ENCODE peak calls at places on chromosomes 1 and 21, in seven cellular contexts. V is H1, T is SK-N-SH, L is GM12878, M is GM12892, G is K562, X is HepG2. K is an unnamed sample.

GRCh38 chr1:61825398-61825797 is 83.1 kb downstream of the PATJ start:
- DNase-seq in G (no peak), X (no peak), V (no peak), T (no peak), L (no peak), M (no peak), K (no peak)

GRCh38 chr21:25565272-25566199 is 41.7 kb downstream of the MRPL39 start:
- DNase-seq in V (no peak), T (no peak), M (no peak), G (no peak), X (no peak), L (no peak), K (no peak)

GRCh38 chr1:37076168-37076567 is 41.9 kb upstream of the GRIK3 start:
- DNase-seq in T (no peak), L (no peak), X (no peak), M (no peak), V (no peak), G (no peak), K (no peak)

GRCh38 chr1:64934115-64934880 is 32.1 kb downstream of the JAK1 start:
- DNase-seq in V (no peak), T (no peak), X (peak; percentile 61), L (no peak), M (no peak), G (no peak), K (no peak)

GRCh38 chr1:1862905-1863547 is 27.9 kb downstream of the GNB1 start:
- DNase-seq in G (no peak), V (no peak), T (no peak), M (no peak), X (no peak), L (no peak), K (no peak)

GRCh38 chr1:46687095-46687659 is 15.5 kb downstream of the TEX38 start:
- DNase-seq in T (no peak), X (no peak), G (no peak), L (no peak), V (no peak), M (no peak), K (no peak)

GRCh38 chr1:225462714-225463574 is 35.1 kb upstream of the LBR start:
- DNase-seq in X (no peak), G (no peak), T (peak; percentile 66), M (no peak), V (no peak), L (no peak), K (no peak)

GRCh38 chr1:168907053-168907452 is 178.0 kb upstream of the DPT start:
- DNase-seq in M (no peak), T (no peak), V (no peak), L (no peak), X (peak; percentile 73), G (no peak), K (no peak)

GRCh38 chr1:68197891-68198290 is 34.4 kb downstream of the WLS start:
- DNase-seq in M (no peak), V (no peak), G (no peak), X (peak; percentile 57), L (no peak), T (no peak), K (no peak)

GRCh38 chr1:17460265-17460664 is 20.8 kb upstream of the RCC2 start:
- DNase-seq in X (no peak), V (no peak), M (no peak), T (no peak), L (no peak), G (no peak), K (no peak)

GRCh38 chr1:91884459-91885290 is 1.3 kb downstream of the TGFBR3 start:
- DNase-seq in G (no peak), L (no peak), X (peak; percentile 43), V (no peak), M (no peak), T (peak; percentile 19), K (no peak)

GRCh38 chr1:30707412-30708360 is 15.7 kb downstream of the MATN1 start:
- DNase-seq in V (no peak), T (peak; percentile 90), M (peak; percentile 78), L (no peak), G (peak; percentile 92), X (peak; percentile 38), K (peak; percentile 86)

GRCh38 chr1:39189592-39190041 is 14.9 kb upstream of the MACF1 start:
- DNase-seq in M (no peak), V (no peak), T (no peak), G (no peak), X (peak; percentile 31), L (no peak), K (no peak)

GRCh38 chr1:99397029-99397428 is 132.7 kb downstream of the PLPPR4 start:
- DNase-seq in T (no peak), M (no peak), G (no peak), V (no peak), X (no peak), L (no peak), K (no peak)

GRCh38 chr1:116770625-116771024 is 16.4 kb downstream of the CD2 start:
- DNase-seq in T (no peak), M (no peak), G (no peak), X (no peak), L (no peak), V (no peak), K (no peak)

GRCh38 chr1:30106125-30106524 is 617.3 kb downstream of the MATN1 start:
- DNase-seq in V (peak; percentile 47), X (peak; percentile 25), M (no peak), L (no peak), T (peak; percentile 76), G (peak; percentile 81), K (no peak)

GRCh38 chr1:43414634-43415223 is 25.0 kb downstream of the SZT2 start:
- DNase-seq in L (no peak), X (peak; percentile 62), V (peak; percentile 33), G (peak; percentile 92), M (no peak), T (peak; percentile 72), K (no peak)

GRCh38 chr1:2190491-2190976 is 4.0 kb downstream of the FAAP20 start:
- DNase-seq in X (no peak), V (no peak), G (no peak), L (no peak), T (no peak), M (no peak), K (no peak)

GRCh38 chr1:221435510-221435909 is 306.4 kb downstream of the DUSP10 start:
- DNase-seq in V (no peak), L (no peak), T (peak; percentile 58), G (peak; percentile 68), X (peak; percentile 17), M (peak; percentile 10), K (peak; percentile 15)

GRCh38 chr1:168365719-168366474 is 85.2 kb downstream of the TBX19 start:
- DNase-seq in L (no peak), T (no peak), V (no peak), M (no peak), G (peak; percentile 71), X (peak; percentile 29), K (no peak)

GRCh38 chr1:211532086-211532439 is 40.1 kb upstream of the RD3 start:
- DNase-seq in V (no peak), G (no peak), M (no peak), L (no peak), X (no peak), T (no peak), K (no peak)

GRCh38 chr1:58773406-58773840 is 10.4 kb downstream of the JUN start:
- DNase-seq in V (no peak), G (no peak), T (no peak), X (no peak), L (no peak), M (no peak), K (no peak)

GRCh38 chr1:156419863-156420208 is 50.8 kb downstream of the RHBG start:
- DNase-seq in M (peak; percentile 54), V (no peak), L (no peak), X (peak; percentile 7), G (peak; percentile 40), T (peak; percentile 84), K (no peak)

GRCh38 chr21:37742532-37742931 is 173.7 kb downstream of the KCNJ6 start:
- DNase-seq in L (no peak), X (no peak), M (no peak), V (no peak), T (no peak), G (no peak), K (no peak)

GRCh38 chr1:202575906-202576653 is 134.2 kb downstream of the SYT2 start:
- DNase-seq in T (peak; percentile 70), X (no peak), M (no peak), G (no peak), L (no peak), V (no peak), K (no peak)

GRCh38 chr1:8283058-8283884 is 34.6 kb upstream of the SLC45A1 start:
- DNase-seq in L (peak; percentile 64), X (no peak), V (no peak), T (no peak), M (peak; percentile 45), G (no peak), K (peak; percentile 52)
- TF ChIP-seq TAF1 in L (no peak), X (no peak), V (no peak), T (no peak), M (peak; percentile 19), G (no peak), K (no peak)

GRCh38 chr1:170340259-170340658 is 191.7 kb upstream of the GORAB start:
- DNase-seq in L (no peak), X (no peak), M (no peak), G (no peak), T (no peak), V (no peak), K (no peak)
- TF ChIP-seq TAF1 in L (no peak), X (no peak), M (no peak), G (no peak), T (no peak), V (no peak), K (no peak)

DNA sequence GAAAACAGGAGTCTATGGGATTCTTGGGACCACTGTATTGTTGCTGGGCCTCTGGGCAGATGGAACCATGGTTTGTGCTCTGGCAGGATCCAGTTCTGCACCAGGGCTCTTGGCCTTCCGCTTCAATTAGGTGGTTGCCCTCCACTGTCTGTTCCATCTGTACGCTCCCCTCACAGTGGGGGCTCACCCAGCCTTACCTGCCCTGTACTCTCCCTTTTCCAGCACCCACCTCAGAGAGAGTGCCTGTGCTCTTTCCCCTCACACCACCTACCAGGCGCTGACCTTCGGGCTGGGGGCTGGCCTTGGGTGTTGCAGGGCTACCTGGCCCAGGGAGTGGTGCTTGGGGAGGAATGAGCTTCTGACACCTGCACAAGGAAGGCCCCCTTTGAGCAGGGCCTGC is 7.5 kb downstream of the PKNOX1 start:
- DNase-seq in L (no peak), G (no peak), X (no peak), T (no peak), M (no peak), V (no peak), K (no peak)
- TF ChIP-seq TAF1 in L (no peak), G (no peak), X (no peak), T (no peak), M (no peak), V (no peak), K (no peak)

GRCh38 chr1:4395158-4395557 is 259.3 kb upstream of the AJAP1 start:
- DNase-seq in G (no peak), X (no peak), T (no peak), M (no peak), L (no peak), V (no peak), K (no peak)
- TF ChIP-seq TAF1 in G (no peak), X (no peak), T (no peak), M (no peak), L (no peak), V (no peak), K (no peak)